ENCODE peak calls at places on chromosomes 7 and 10, in four cellular contexts. One of them, this sample, is unnamed.

GRCh38 chr10:13003781-13004180 is 2.3 kb upstream of the CCDC3 start:
- DNase-seq in SK-N-SH: no peak
- DNase-seq in HepG2: no peak
- DNase-seq in HCT116: no peak
- DNase-seq in this sample: no peak

GRCh38 chr10:70540089-70540788 is 61.7 kb downstream of the PALD1 start:
- DNase-seq in SK-N-SH: peak
- DNase-seq in HepG2: peak
- DNase-seq in HCT116: no peak
- DNase-seq in this sample: peak

GRCh38 chr10:129192344-129193128 is 274.5 kb upstream of the MGMT start:
- DNase-seq in SK-N-SH: no peak
- DNase-seq in HepG2: no peak
- DNase-seq in HCT116: no peak
- DNase-seq in this sample: no peak

GRCh38 chr10:31242902-31243301 is 76.1 kb upstream of the ZEB1 start:
- DNase-seq in SK-N-SH: peak
- DNase-seq in HepG2: peak
- DNase-seq in HCT116: peak
- DNase-seq in this sample: peak

GRCh38 chr10:126476256-126476655 is 88.0 kb upstream of the ADAM12 start:
- DNase-seq in SK-N-SH: no peak
- DNase-seq in HepG2: no peak
- DNase-seq in HCT116: no peak
- DNase-seq in this sample: no peak

GRCh38 chr7:97005764-97006145 is 402 bp downstream of the DLX6 start:
- DNase-seq in SK-N-SH: peak
- DNase-seq in HepG2: peak
- DNase-seq in HCT116: no peak
- DNase-seq in this sample: no peak

GRCh38 chr10:97781541-97782331 is 9.9 kb upstream of the SFRP5 start:
- DNase-seq in SK-N-SH: peak
- DNase-seq in HepG2: no peak
- DNase-seq in HCT116: no peak
- DNase-seq in this sample: no peak

GRCh38 chr7:92034116-92034515 is 93.5 kb downstream of the AKAP9 start:
- DNase-seq in SK-N-SH: no peak
- DNase-seq in HepG2: no peak
- DNase-seq in HCT116: no peak
- DNase-seq in this sample: no peak

GRCh38 chr10:120456626-120457430 is at the start of gene PLPP4:
- DNase-seq in SK-N-SH: peak
- DNase-seq in HepG2: no peak
- DNase-seq in HCT116: no peak
- DNase-seq in this sample: peak

GRCh38 chr7:16421333-16422099 is at the start of gene CRPPA:
- DNase-seq in SK-N-SH: peak
- DNase-seq in HepG2: peak
- DNase-seq in HCT116: no peak
- DNase-seq in this sample: peak

GRCh38 chr7:103573479-103574058 is 127.6 kb upstream of the SLC26A5 start:
- DNase-seq in SK-N-SH: peak
- DNase-seq in HepG2: peak
- DNase-seq in HCT116: peak
- DNase-seq in this sample: peak

GRCh38 chr7:51318886-51319579 is 2.4 kb upstream of the COBL start:
- DNase-seq in SK-N-SH: no peak
- DNase-seq in HepG2: peak
- DNase-seq in HCT116: no peak
- DNase-seq in this sample: no peak

GRCh38 chr10:72310241-72310633 is 36.5 kb downstream of the DDIT4 start:
- DNase-seq in SK-N-SH: no peak
- DNase-seq in HepG2: no peak
- DNase-seq in HCT116: no peak
- DNase-seq in this sample: no peak

GRCh38 chr7:30510124-30511074 is 5.8 kb upstream of the GGCT start:
- DNase-seq in SK-N-SH: peak
- DNase-seq in HepG2: peak
- DNase-seq in HCT116: peak
- DNase-seq in this sample: peak

GRCh38 chr10:35884657-35885071 is 242.6 kb upstream of the FZD8 start:
- DNase-seq in SK-N-SH: no peak
- DNase-seq in HepG2: no peak
- DNase-seq in HCT116: no peak
- DNase-seq in this sample: no peak

GRCh38 chr7:7183061-7183832 is 903 bp downstream of the C1GALT1 start:
- DNase-seq in SK-N-SH: peak
- DNase-seq in HepG2: no peak
- DNase-seq in HCT116: no peak
- DNase-seq in this sample: peak

GRCh38 chr7:2269468-2270460 is 27.7 kb downstream of the NUDT1 start:
- DNase-seq in SK-N-SH: peak
- DNase-seq in HepG2: peak
- DNase-seq in HCT116: no peak
- DNase-seq in this sample: no peak

GRCh38 chr7:69630292-69630691 is 32.0 kb downstream of the AUTS2 start:
- DNase-seq in SK-N-SH: no peak
- DNase-seq in HepG2: no peak
- DNase-seq in HCT116: no peak
- DNase-seq in this sample: no peak

GRCh38 chr10:79112898-79113431 is 44.2 kb downstream of the ZMIZ1 start:
- DNase-seq in SK-N-SH: peak
- DNase-seq in HepG2: no peak
- DNase-seq in HCT116: no peak
- DNase-seq in this sample: no peak

GRCh38 chr10:79193694-79194382 is 125.1 kb downstream of the ZMIZ1 start:
- DNase-seq in SK-N-SH: no peak
- DNase-seq in HepG2: no peak
- DNase-seq in HCT116: no peak
- DNase-seq in this sample: no peak

GRCh38 chr10:56547163-56547562 is 186.1 kb upstream of the ZWINT start:
- DNase-seq in SK-N-SH: peak
- DNase-seq in HepG2: no peak
- DNase-seq in HCT116: no peak
- DNase-seq in this sample: no peak

GRCh38 chr7:84069036-84069435 is 125.6 kb downstream of the SEMA3A start:
- DNase-seq in SK-N-SH: no peak
- DNase-seq in HepG2: no peak
- DNase-seq in HCT116: no peak
- DNase-seq in this sample: no peak

GRCh38 chr7:132646064-132646463 is 69.8 kb upstream of the PLXNA4 start:
- DNase-seq in SK-N-SH: no peak
- DNase-seq in HepG2: no peak
- DNase-seq in HCT116: no peak
- DNase-seq in this sample: no peak

GRCh38 chr7:132073920-132074589 is 502.2 kb downstream of the PLXNA4 start:
- DNase-seq in SK-N-SH: no peak
- DNase-seq in HepG2: no peak
- DNase-seq in HCT116: no peak
- DNase-seq in this sample: no peak

GRCh38 chr7:147245274-147245673 is 1128.7 kb downstream of the CNTNAP2 start:
- DNase-seq in SK-N-SH: peak
- DNase-seq in HepG2: peak
- DNase-seq in HCT116: no peak
- DNase-seq in this sample: peak

GRCh38 chr7:70060298-70061068 is 462.2 kb downstream of the AUTS2 start:
- DNase-seq in SK-N-SH: no peak
- DNase-seq in HepG2: no peak
- DNase-seq in HCT116: no peak
- DNase-seq in this sample: no peak

GRCh38 chr7:143884978-143885559 is 16.9 kb downstream of the TCAF1 start:
- DNase-seq in SK-N-SH: peak
- DNase-seq in HepG2: no peak
- DNase-seq in HCT116: no peak
- DNase-seq in this sample: peak

GRCh38 chr7:137080516-137081203 is 212.2 kb downstream of the CHRM2 start:
- DNase-seq in SK-N-SH: no peak
- DNase-seq in HepG2: no peak
- DNase-seq in HCT116: no peak
- DNase-seq in this sample: no peak

GRCh38 chr10:49075743-49076142 is 39.6 kb downstream of the VSTM4 start:
- DNase-seq in SK-N-SH: no peak
- DNase-seq in HepG2: no peak
- DNase-seq in HCT116: no peak
- DNase-seq in this sample: no peak

GRCh38 chr7:87369216-87369615 is 23.8 kb downstream of the CROT start:
- DNase-seq in SK-N-SH: no peak
- DNase-seq in HepG2: no peak
- DNase-seq in HCT116: no peak
- DNase-seq in this sample: no peak

GRCh38 chr10:55410415-55410885 is 609.4 kb upstream of the PCDH15 start:
- DNase-seq in SK-N-SH: peak
- DNase-seq in HepG2: no peak
- DNase-seq in HCT116: no peak
- DNase-seq in this sample: no peak

DNA sequence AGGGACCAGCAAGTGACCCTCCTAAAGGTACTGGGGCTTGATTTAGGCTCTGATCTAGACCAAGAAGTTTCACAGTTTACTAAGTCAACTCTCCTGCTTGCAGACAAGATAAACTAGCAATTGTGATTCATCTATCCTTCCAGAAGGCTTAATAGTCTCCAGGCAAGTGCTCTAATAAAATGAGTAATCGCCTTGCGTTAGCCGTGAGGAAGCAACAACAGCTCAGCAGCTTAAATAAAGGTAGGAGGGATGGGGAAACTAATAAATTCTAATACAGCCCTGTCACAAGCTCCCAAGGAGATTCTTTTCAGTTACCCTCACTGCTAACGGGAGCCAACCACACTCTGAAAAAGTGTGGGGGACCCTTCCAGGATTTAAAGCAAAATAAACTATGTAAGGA is 48.5 kb downstream of the FRMD4A start:
- DNase-seq in SK-N-SH: no peak
- DNase-seq in HepG2: no peak
- DNase-seq in HCT116: no peak
- DNase-seq in this sample: no peak
- TF ChIP-seq SIN3A in SK-N-SH: no peak
- TF ChIP-seq SIN3A in HepG2: no peak
- TF ChIP-seq SIN3A in HCT116: no peak
- TF ChIP-seq SIN3A in this sample: no peak

DNA sequence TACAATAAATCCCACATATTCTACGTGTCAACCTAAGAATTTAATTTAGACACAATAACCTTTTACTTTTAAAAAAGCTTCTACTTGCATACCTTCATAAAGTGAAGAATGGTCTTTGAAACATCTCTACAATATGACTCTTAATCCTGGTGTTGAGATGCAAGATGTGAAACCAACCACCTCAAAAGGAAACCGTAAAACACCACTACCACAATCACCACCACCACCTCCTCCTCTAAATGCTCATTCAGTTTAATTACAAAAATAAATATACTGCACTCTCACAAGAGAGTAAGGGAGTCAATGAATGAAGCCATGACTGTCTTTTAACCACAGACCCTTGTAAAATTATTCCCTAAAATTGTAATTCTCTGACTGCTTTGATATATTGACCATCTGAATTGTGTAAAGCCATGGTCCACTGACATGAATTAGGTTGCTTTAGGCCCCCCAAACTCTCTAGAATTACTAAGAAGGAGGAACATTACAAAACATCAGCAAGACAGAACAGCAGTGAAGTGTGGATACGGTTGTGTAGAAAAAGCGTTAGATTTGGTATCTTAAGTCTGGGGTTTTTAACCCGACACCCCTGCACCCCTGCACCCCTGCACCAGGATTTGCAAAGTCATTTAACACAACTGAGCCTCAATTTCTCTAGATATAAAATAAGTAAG is 171.4 kb downstream of the SFMBT2 start:
- DNase-seq in SK-N-SH: no peak
- DNase-seq in HepG2: no peak
- DNase-seq in HCT116: no peak
- DNase-seq in this sample: no peak
- TF ChIP-seq MAX in SK-N-SH: no peak
- TF ChIP-seq MAX in HepG2: no peak
- TF ChIP-seq MAX in HCT116: no peak
- TF ChIP-seq MAX in this sample: no peak

GRCh38 chr10:43683451-43684197 is 34.9 kb upstream of the ZNF32 start:
- DNase-seq in SK-N-SH: peak
- DNase-seq in HepG2: peak
- DNase-seq in HCT116: no peak
- DNase-seq in this sample: peak

GRCh38 chr10:43681721-43682120 is 33.0 kb upstream of the ZNF32 start:
- DNase-seq in SK-N-SH: no peak
- DNase-seq in HepG2: no peak
- DNase-seq in HCT116: no peak
- DNase-seq in this sample: no peak

GRCh38 chr10:43681226-43681625 is 32.5 kb upstream of the ZNF32 start:
- DNase-seq in SK-N-SH: no peak
- DNase-seq in HepG2: no peak
- DNase-seq in HCT116: no peak
- DNase-seq in this sample: no peak

GRCh38 chr10:43684198-43684559 is 35.5 kb upstream of the ZNF32 start:
- DNase-seq in SK-N-SH: no peak
- DNase-seq in HepG2: no peak
- DNase-seq in HCT116: no peak
- DNase-seq in this sample: no peak

DNA sequence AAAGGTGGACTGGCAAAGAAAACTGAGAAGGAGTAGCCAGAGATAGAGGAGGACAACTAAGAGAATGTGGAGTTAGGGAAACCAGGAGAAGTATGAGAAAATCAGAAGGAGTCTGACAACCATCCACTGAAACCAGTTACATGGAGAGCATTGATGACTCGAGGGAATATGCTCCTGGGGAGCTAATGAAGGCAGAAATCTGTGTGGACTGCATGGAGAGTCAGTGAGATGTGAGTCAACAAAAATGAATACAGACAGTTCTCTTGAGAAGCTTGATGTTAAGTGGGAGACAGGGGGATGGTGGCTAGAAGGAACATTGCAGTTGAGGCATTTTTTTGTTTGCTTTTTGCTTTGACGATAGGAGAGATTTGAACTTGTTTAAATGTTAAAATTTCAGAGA is 34.3 kb upstream of the ZNF32 start:
- DNase-seq in SK-N-SH: no peak
- DNase-seq in HepG2: no peak
- DNase-seq in HCT116: no peak
- DNase-seq in this sample: no peak
- TF ChIP-seq SIN3A in SK-N-SH: no peak
- TF ChIP-seq SIN3A in HepG2: no peak
- TF ChIP-seq SIN3A in HCT116: no peak
- TF ChIP-seq SIN3A in this sample: no peak

DNA sequence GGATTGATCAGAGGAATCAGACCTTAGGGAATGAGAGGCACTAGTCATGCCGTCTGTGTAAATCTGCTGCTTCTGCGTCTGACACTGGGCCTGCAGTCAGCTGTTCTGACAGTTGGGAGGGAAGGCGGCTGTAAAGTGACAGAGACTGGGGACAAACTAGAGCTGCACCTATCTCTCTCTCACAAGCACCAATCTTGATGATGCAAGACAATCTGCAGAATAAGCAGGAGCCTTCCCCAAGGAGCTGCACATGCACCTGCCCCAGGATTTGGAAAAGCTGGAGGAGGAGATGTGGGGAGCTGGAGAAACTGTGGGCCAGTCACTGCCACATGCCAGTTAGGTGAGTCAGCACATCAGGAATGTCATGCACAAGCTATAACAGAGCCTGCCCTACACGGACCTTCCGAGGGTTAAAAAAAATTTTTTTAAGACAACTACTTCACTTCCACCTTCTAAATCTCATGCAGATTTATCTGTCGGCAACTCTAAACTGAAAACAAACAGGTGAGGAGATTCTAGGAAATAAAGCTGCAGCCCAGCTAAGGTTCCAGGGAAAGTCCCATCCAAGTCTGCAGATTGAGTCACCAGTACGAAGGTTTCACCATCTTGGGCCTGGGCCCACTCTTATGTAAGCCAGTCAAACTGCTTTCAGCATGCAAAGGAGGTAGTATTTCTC is 39.2 kb downstream of the ENO4 start:
- DNase-seq in SK-N-SH: no peak
- DNase-seq in HepG2: peak
- DNase-seq in HCT116: peak
- DNase-seq in this sample: no peak
- TF ChIP-seq MAX in SK-N-SH: no peak
- TF ChIP-seq MAX in HepG2: no peak
- TF ChIP-seq MAX in HCT116: peak
- TF ChIP-seq MAX in this sample: no peak